ENCODE peak calls at places on chromosomes 6 and 20, in nine cellular contexts. F is suprapubic skin, N is heart left ventricle, J is endodermal cell, Z is Peyer's patch, M is neural progenitor cell, E is upper lobe of right lung, W is adipocyte, Q is left ventricle myocardium inferior. G is an unnamed sample.

GRCh38 chr6:71277926-71278594 is 10.6 kb upstream of the OGFRL1 start:
- DNase-seq in F (no peak), N (no peak), J (peak; percentile 62), Z (no peak), M (no peak), E (no peak), W (no peak), Q (no peak), G (no peak)

GRCh38 chr6:146017672-146018071 is 11.2 kb upstream of the GRM1 start:
- DNase-seq in F (no peak), N (no peak), J (no peak), Z (no peak), M (no peak), E (no peak), W (no peak), Q (no peak), G (no peak)

GRCh38 chr6:160079686-160080043 is 42.0 kb upstream of the SLC22A1 start:
- DNase-seq in F (no peak), N (no peak), J (no peak), Z (no peak), M (no peak), E (no peak), W (no peak), Q (no peak), G (no peak)

GRCh38 chr6:19699990-19700389 is 137.2 kb upstream of the ID4 start:
- DNase-seq in F (no peak), N (no peak), J (no peak), Z (no peak), M (no peak), E (no peak), W (no peak), Q (no peak), G (no peak)

GRCh38 chr20:31587545-31588389 is 17.3 kb upstream of the ID1 start:
- DNase-seq in F (no peak), N (peak; percentile 84), J (peak; percentile 80), Z (no peak), M (peak; percentile 47), E (peak; percentile 74), W (peak; percentile 82), Q (peak; percentile 71), G (no peak)

GRCh38 chr20:31595654-31596411 is 9.3 kb upstream of the ID1 start:
- DNase-seq in F (peak; percentile 96), N (peak; percentile 92), J (peak; percentile 85), Z (peak; percentile 25), M (peak; percentile 37), E (peak; percentile 91), W (peak; percentile 98), Q (peak; percentile 89), G (peak; percentile 77)

GRCh38 chr20:50295345-50295744 is 104.7 kb downstream of the CEBPB start:
- DNase-seq in F (no peak), N (no peak), J (no peak), Z (no peak), M (no peak), E (no peak), W (no peak), Q (no peak), G (no peak)

GRCh38 chr20:63553933-63554290 is at the start of gene FNDC11:
- DNase-seq in F (no peak), N (no peak), J (peak; percentile 89), Z (peak; percentile 54), M (peak; percentile 87), E (peak; percentile 78), W (peak; percentile 51), Q (no peak), G (peak; percentile 42)

GRCh38 chr6:144305985-144306384 is 20.9 kb downstream of the UTRN start:
- DNase-seq in F (no peak), N (no peak), J (no peak), Z (no peak), M (no peak), E (no peak), W (peak; percentile 59), Q (no peak), G (no peak)

GRCh38 chr6:154653853-154654252 is 79.4 kb upstream of the SCAF8 start:
- DNase-seq in F (no peak), N (peak; percentile 35), J (no peak), Z (no peak), M (no peak), E (no peak), W (peak; percentile 53), Q (no peak), G (peak; percentile 73)

GRCh38 chr6:31763617-31763940 is 1.1 kb downstream of the SAPCD1 start:
- DNase-seq in F (no peak), N (no peak), J (peak; percentile 86), Z (no peak), M (peak; percentile 88), E (no peak), W (peak; percentile 47), Q (no peak), G (no peak)

GRCh38 chr6:168345266-168345665 is 25.7 kb upstream of the DACT2 start:
- DNase-seq in F (no peak), N (no peak), J (no peak), Z (no peak), M (no peak), E (no peak), W (no peak), Q (no peak), G (no peak)

GRCh38 chr6:168347053-168347452 is 27.5 kb upstream of the DACT2 start:
- DNase-seq in F (no peak), N (no peak), J (no peak), Z (no peak), M (no peak), E (no peak), W (no peak), Q (no peak), G (no peak)

GRCh38 chr6:168344338-168344737 is 24.8 kb upstream of the DACT2 start:
- DNase-seq in F (no peak), N (no peak), J (peak; percentile 6), Z (no peak), M (no peak), E (no peak), W (no peak), Q (no peak), G (no peak)

GRCh38 chr6:168347615-168348014 is 28.0 kb upstream of the DACT2 start:
- DNase-seq in F (no peak), N (no peak), J (peak; percentile 31), Z (no peak), M (no peak), E (no peak), W (no peak), Q (no peak), G (no peak)

GRCh38 chr6:168345896-168346754 is 26.5 kb upstream of the DACT2 start:
- DNase-seq in F (no peak), N (no peak), J (peak; percentile 45), Z (no peak), M (no peak), E (no peak), W (no peak), Q (no peak), G (no peak)
- H3K9me3 ChIP-seq in F (no peaks in the 10 kb centered on the region), N (no peaks in the 10 kb centered on the region), J (peaks cover 2% of the 10 kb centered on the region), Z (no peaks in the 10 kb centered on the region), M (no peaks in the 10 kb centered on the region), E (no peaks in the 10 kb centered on the region), W (peaks cover 1% of the 10 kb centered on the region), Q (peaks cover 3% of the 10 kb centered on the region), G (no peaks in the 10 kb centered on the region)

GRCh38 chr6:97151611-97152010 is 131.4 kb downstream of the MMS22L start:
- DNase-seq in F (no peak), N (no peak), J (no peak), Z (no peak), M (no peak), E (no peak), W (no peak), Q (no peak), G (no peak)
- H3K36me3 ChIP-seq in F (peaks cover 2% of the 10 kb centered on the region), N (no peaks in the 10 kb centered on the region), J (peaks cover 27% of the 10 kb centered on the region), Z (no peaks in the 10 kb centered on the region), M (peaks cover 9% of the 10 kb centered on the region), E (no peaks in the 10 kb centered on the region), W (peaks cover 7% of the 10 kb centered on the region), Q (peaks cover 6% of the 10 kb centered on the region), G (no peaks in the 10 kb centered on the region)

GRCh38 chr20:7993238-7993637 is 26.3 kb downstream of the TMX4 start:
- DNase-seq in F (no peak), N (no peak), J (no peak), Z (no peak), M (no peak), E (no peak), W (no peak), Q (no peak), G (no peak)

GRCh38 chr20:7989379-7989778 is 30.2 kb downstream of the TMX4 start:
- DNase-seq in F (no peak), N (no peak), J (no peak), Z (no peak), M (no peak), E (no peak), W (no peak), Q (no peak), G (no peak)

GRCh38 chr20:7994809-7995208 is 24.8 kb downstream of the TMX4 start:
- DNase-seq in F (no peak), N (no peak), J (no peak), Z (no peak), M (no peak), E (no peak), W (no peak), Q (no peak), G (no peak)

GRCh38 chr20:7996898-7997297 is 22.7 kb downstream of the TMX4 start:
- DNase-seq in F (no peak), N (no peak), J (no peak), Z (no peak), M (no peak), E (no peak), W (no peak), Q (no peak), G (no peak)

DNA sequence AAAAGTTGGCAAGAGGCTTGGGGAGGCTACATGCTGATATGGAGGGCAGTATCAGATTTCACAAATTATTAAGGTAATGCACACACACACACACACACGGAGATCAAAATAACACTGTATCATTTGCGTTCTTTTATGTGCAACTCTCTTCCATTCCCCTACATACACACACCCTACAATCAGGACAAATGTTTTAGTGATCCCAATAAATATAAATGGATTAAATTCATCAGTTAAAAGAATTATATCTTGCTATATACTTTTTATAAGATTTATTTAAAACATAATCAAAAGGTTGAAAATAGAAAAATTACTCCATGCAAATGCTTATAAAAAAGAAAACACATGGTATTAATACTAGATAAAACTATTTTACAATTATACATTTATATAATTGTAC is 25.9 kb downstream of the TMX4 start:
- DNase-seq in F (no peak), N (no peak), J (no peak), Z (no peak), M (no peak), E (no peak), W (no peak), Q (no peak), G (no peak)
- H3K9me3 ChIP-seq in F (peaks cover 6% of the 10 kb centered on the region), N (peaks cover 10% of the 10 kb centered on the region), J (peaks cover 6% of the 10 kb centered on the region), Z (no peaks in the 10 kb centered on the region), M (no peaks in the 10 kb centered on the region), E (no peaks in the 10 kb centered on the region), W (peaks cover 14% of the 10 kb centered on the region), Q (peaks cover 15% of the 10 kb centered on the region), G (no peaks in the 10 kb centered on the region)

DNA sequence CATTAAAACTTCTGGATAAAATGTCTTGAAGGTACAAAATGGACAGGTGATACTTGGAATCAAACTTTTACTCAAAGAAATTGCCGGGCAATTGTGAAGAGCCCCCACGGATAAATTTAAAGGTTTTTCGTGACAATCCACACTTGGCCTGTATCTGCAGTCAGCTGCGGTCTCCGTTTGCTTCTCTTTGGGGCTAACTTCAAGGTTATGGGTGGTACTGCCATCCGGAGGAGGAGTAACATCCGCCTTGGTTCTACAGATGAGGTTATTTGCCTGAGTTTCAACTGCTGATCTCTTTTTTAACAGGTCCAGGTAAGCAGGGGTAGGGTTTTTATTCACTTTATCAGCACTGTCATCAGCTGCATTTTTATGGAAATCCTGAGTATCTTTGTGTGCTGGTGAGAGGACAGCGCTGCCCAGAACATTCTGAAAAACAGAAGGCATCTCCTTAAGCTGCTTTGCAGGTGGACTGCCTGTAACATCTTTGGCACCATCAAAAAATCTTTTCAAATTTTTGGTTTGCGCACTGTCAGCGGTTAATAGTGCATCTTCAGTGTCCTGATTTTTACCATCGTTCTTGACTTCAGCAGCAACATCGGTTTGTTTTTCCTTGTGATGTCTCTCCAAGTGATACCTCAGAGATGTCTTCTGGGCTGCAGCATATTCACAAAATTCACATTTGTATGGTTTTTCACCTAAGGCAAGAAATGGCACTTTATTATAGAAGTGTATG is 16.9 kb downstream of the ZNF217 start:
- DNase-seq in F (no peak), N (no peak), J (no peak), Z (no peak), M (no peak), E (no peak), W (no peak), Q (no peak), G (no peak)
- H3K36me3 ChIP-seq in F (peaks cover 61% of the 10 kb centered on the region), N (no peaks in the 10 kb centered on the region), J (peaks cover 98% of the 10 kb centered on the region), Z (no peaks in the 10 kb centered on the region), M (peaks cover 33% of the 10 kb centered on the region), E (peaks cover 69% of the 10 kb centered on the region), W (peaks cover 79% of the 10 kb centered on the region), Q (peaks cover 70% of the 10 kb centered on the region), G (no peaks in the 10 kb centered on the region)